ENCODE peak calls at places on chromosome 2, in five cellular contexts. S is stimulated activated CD8-positive, alpha-beta memory T cell treated with anti-CD3 and anti-CD28 coated beads, Interleukin-15, amount 100 ng/mL, for 24 hours; G is psoas muscle; P is stimulated activated CD4-positive, alpha-beta T cell treated with anti-CD3 and anti-CD28 coated beads, Interleukin-12 subunit alpha, Interleukin-12 subunit beta, amount 100 ng/mL, for 48 hours; L is AG08395. N is an unnamed sample.

GRCh38 chr2:45713591-45713990 is 62.1 kb downstream of the PRKCE start:
- DNase-seq in S (no peak), G (no peak), P (no peak), L (no peak), N (no peak)

GRCh38 chr2:108263425-108263824 is 23.7 kb downstream of the SULT1C3 start:
- DNase-seq in S (no peak), G (no peak), P (no peak), L (no peak), N (no peak)

GRCh38 chr2:26691881-26692813 is at the start of gene KCNK3:
- DNase-seq in S (peak; percentile 11), G (peak; percentile 48), P (no peak), L (peak; percentile 70), N (no peak)

GRCh38 chr2:72028996-72029395 is 118.7 kb downstream of the CYP26B1 start:
- DNase-seq in S (no peak), G (no peak), P (no peak), L (no peak), N (peak; percentile 10)

GRCh38 chr2:120227111-120227991 is 4.2 kb upstream of the TMEM185B start:
- DNase-seq in S (no peak), G (no peak), P (no peak), L (no peak), N (no peak)

GRCh38 chr2:224816816-224817215 is 100.7 kb upstream of the CCDC195 start:
- DNase-seq in S (no peak), G (no peak), P (no peak), L (peak; percentile 79), N (no peak)

GRCh38 chr2:240948905-240949790 is 43.0 kb downstream of the CROCC2 start:
- DNase-seq in S (no peak), G (no peak), P (no peak), L (no peak), N (peak; percentile 3)

GRCh38 chr2:25169073-25169470 is 692 bp upstream of the POMC start:
- DNase-seq in S (no peak), G (no peak), P (no peak), L (no peak), N (no peak)

GRCh38 chr2:196991061-196991460 is 64.6 kb upstream of the PGAP1 start:
- DNase-seq in S (no peak), G (no peak), P (no peak), L (no peak), N (no peak)

GRCh38 chr2:238418196-238418998 is 8.3 kb upstream of the ASB1 start:
- DNase-seq in S (no peak), G (no peak), P (no peak), L (no peak), N (peak; percentile 74)

GRCh38 chr2:100776445-100776844 is 43.5 kb upstream of the NPAS2 start:
- DNase-seq in S (no peak), G (no peak), P (no peak), L (no peak), N (no peak)

GRCh38 chr2:233264667-233265066 is 13.2 kb downstream of the ATG16L1 start:
- DNase-seq in S (no peak), G (no peak), P (no peak), L (no peak), N (no peak)

N was measured in breast epithelium.